ENCODE peak calls at places on chromosomes 5 and 9, in seven cellular contexts. E is stimulated activated CD8-positive, alpha-beta memory T cell treated with anti-CD3 and anti-CD28 coated beads, Interleukin-12 subunit alpha, Interleukin-12 subunit beta, amount 100 ng/mL, for 4 hours; K is SK-N-DZ; J is pulmonary artery endothelial cell; P is HFF-Myc; L is T1000; A is activated CD8-positive, alpha-beta memory T cell treated with anti-CD3 and anti-CD28 coated beads, Interleukin-2, amount 10 ng/mL, durations not matched to agents 7 days and 5 days. M is an unnamed sample.

GRCh38 chr5:96066386-96066719 is 104.7 kb upstream of the ELL2 start:
- DNase-seq in E (no peak), K (no peak), J (no peak), P (no peak), L (no peak), A (no peak), M (no peak)

GRCh38 chr5:87042554-87042953 is 225.1 kb upstream of the RASA1 start:
- DNase-seq in E (no peak), K (no peak), J (no peak), P (no peak), L (no peak), A (no peak), M (no peak)

GRCh38 chr9:122075135-122076030 is 17.7 kb downstream of the TTLL11 start:
- DNase-seq in E (no peak), K (no peak), J (no peak), P (no peak), L (no peak), A (no peak), M (no peak)

GRCh38 chr9:99867536-99867935 is 38.9 kb upstream of the STX17 start:
- DNase-seq in E (no peak), K (no peak), J (no peak), P (no peak), L (no peak), A (no peak), M (no peak)

GRCh38 chr9:29039258-29039657 is 1466.0 kb upstream of the C9orf72 start:
- DNase-seq in E (no peak), K (no peak), J (no peak), P (no peak), L (no peak), A (no peak), M (no peak)

GRCh38 chr5:132557425-132557805 is 638 bp downstream of the RAD50 start:
- DNase-seq in E (no peak), K (peak), J (no peak), P (peak), L (no peak), A (peak), M (peak)

GRCh38 chr9:111966851-111967250 is 70.2 kb downstream of the UGCG start:
- DNase-seq in E (no peak), K (no peak), J (no peak), P (no peak), L (no peak), A (no peak), M (no peak)

GRCh38 chr9:89342948-89343347 is 24.6 kb downstream of the SECISBP2 start:
- DNase-seq in E (no peak), K (no peak), J (no peak), P (no peak), L (no peak), A (no peak), M (no peak)

GRCh38 chr9:117549444-117549843 is 134.6 kb upstream of the ASTN2 start:
- DNase-seq in E (no peak), K (peak), J (no peak), P (no peak), L (no peak), A (no peak), M (no peak)

GRCh38 chr5:175118700-175119309 is 325.2 kb downstream of the DRD1 start:
- DNase-seq in E (no peak), K (no peak), J (no peak), P (no peak), L (no peak), A (no peak), M (no peak)

GRCh38 chr9:16986441-16987387 is 116.2 kb upstream of the BNC2 start:
- DNase-seq in E (no peak), K (no peak), J (no peak), P (peak), L (no peak), A (no peak), M (no peak)

GRCh38 chr5:143352691-143353090 is 50.8 kb downstream of the NR3C1 start:
- DNase-seq in E (no peak), K (no peak), J (no peak), P (no peak), L (no peak), A (peak), M (no peak)

GRCh38 chr9:131117111-131117761 is 8.2 kb upstream of the NUP214 start:
- DNase-seq in E (no peak), K (no peak), J (peak), P (no peak), L (no peak), A (no peak), M (peak)

GRCh38 chr9:135592625-135593024 is 31.1 kb downstream of the PAEP start:
- DNase-seq in E (no peak), K (no peak), J (no peak), P (no peak), L (no peak), A (no peak), M (no peak)